ENCODE peak calls at places on chromosomes 11 and 22, in four cellular contexts. One of them, this sample, is unnamed.
A peak's percentile ranks its signal among the peaks of the same experiment; 100 is the strongest.

GRCh38 chr11:1936781-1937615 is 10.1 kb upstream of the MRPL23 start:
- DNase-seq in K562: no peak
- DNase-seq in GM12878: no peak
- DNase-seq in GM12891: peak; percentile 20
- DNase-seq in this sample: no peak

GRCh38 chr11:109892321-109892794 is 200.8 kb upstream of the ZC3H12C start:
- DNase-seq in GM12891: no peak
- DNase-seq in K562: peak; percentile 30
- DNase-seq in GM12878: no peak
- DNase-seq in this sample: no peak

GRCh38 chr11:17490938-17491337 is 14.3 kb upstream of the ABCC8 start:
- DNase-seq in GM12878: no peak
- DNase-seq in GM12891: no peak
- DNase-seq in K562: no peak
- DNase-seq in this sample: no peak

GRCh38 chr22:23313791-23314567 is 133.7 kb downstream of the BCR start:
- DNase-seq in GM12878: no peak
- DNase-seq in K562: no peak
- DNase-seq in GM12891: no peak
- DNase-seq in this sample: no peak

GRCh38 chr22:45928726-45929359 is 48.1 kb downstream of the WNT7B start:
- DNase-seq in GM12878: no peak
- DNase-seq in GM12891: no peak
- DNase-seq in K562: no peak
- DNase-seq in this sample: no peak

GRCh38 chr22:30178180-30179126 is 68.1 kb downstream of the LIF start:
- DNase-seq in K562: no peak
- DNase-seq in GM12878: no peak
- DNase-seq in GM12891: no peak
- DNase-seq in this sample: no peak

GRCh38 chr22:44023404-44024287 is 456 bp upstream of the PARVB start:
- DNase-seq in K562: peak; percentile 80
- DNase-seq in GM12891: peak; percentile 51
- DNase-seq in GM12878: no peak
- DNase-seq in this sample: peak; percentile 50

GRCh38 chr11:46263120-46263519 is 14.3 kb upstream of the CREB3L1 start:
- DNase-seq in GM12878: no peak
- DNase-seq in GM12891: no peak
- DNase-seq in K562: no peak
- DNase-seq in this sample: no peak

GRCh38 chr11:34745209-34745608 is 124.3 kb downstream of the EHF start:
- DNase-seq in GM12891: no peak
- DNase-seq in K562: no peak
- DNase-seq in GM12878: no peak
- DNase-seq in this sample: no peak

GRCh38 chr11:57637626-57638004 is 12.1 kb downstream of the YPEL4 start:
- DNase-seq in K562: no peak
- DNase-seq in GM12878: no peak
- DNase-seq in GM12891: no peak
- DNase-seq in this sample: no peak

GRCh38 chr11:57640068-57640800 is 9.5 kb downstream of the YPEL4 start:
- DNase-seq in GM12891: no peak
- DNase-seq in K562: no peak
- DNase-seq in GM12878: no peak
- DNase-seq in this sample: no peak

GRCh38 chr11:57639321-57640067 is 10.2 kb downstream of the YPEL4 start:
- DNase-seq in K562: no peak
- DNase-seq in GM12891: no peak
- DNase-seq in GM12878: no peak
- DNase-seq in this sample: no peak

GRCh38 chr11:57638811-57639320 is 10.8 kb downstream of the YPEL4 start:
- DNase-seq in K562: no peak
- DNase-seq in GM12891: no peak
- DNase-seq in GM12878: no peak
- DNase-seq in this sample: no peak

GRCh38 chr11:57638005-57638760 is 11.5 kb downstream of the YPEL4 start:
- DNase-seq in GM12891: no peak
- DNase-seq in K562: no peak
- DNase-seq in GM12878: no peak
- DNase-seq in this sample: no peak
- TF ChIP-seq SPI1 in GM12891: no peak
- TF ChIP-seq SPI1 in K562: no peak
- TF ChIP-seq SPI1 in GM12878: no peak
- TF ChIP-seq SPI1 in this sample: no peak

DNA sequence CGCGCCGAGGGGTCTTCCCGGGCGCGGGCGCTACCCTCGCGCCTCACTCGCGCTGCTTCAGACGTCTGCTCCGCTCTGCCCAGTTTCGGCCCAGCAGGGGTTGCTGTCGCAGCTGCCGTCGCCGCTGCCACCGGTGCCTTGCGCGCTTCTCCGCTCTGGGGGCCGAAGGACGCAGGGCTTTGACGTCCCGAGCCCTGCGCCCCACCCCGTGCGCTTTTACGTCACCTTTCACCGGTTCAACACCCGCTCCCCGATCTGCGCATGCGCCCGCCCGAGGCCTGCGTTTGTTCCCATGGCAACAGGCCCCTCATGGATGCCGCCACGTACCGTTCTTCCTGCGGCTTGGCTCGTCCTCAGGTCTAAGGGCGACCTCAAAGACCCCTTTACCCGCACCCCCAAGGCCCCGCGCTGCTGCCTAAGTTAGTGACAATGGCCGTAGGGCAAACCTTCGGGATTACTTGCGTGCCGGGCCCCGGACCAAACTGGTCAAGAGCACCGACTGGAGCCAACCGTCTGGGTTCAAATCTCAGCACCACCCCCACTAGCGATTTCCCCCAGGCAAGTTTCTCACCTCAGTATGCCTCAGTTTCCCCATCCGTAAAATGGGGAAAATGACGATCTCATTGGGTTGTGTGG is 642 bp upstream of the CDK2AP2 start:
- DNase-seq in K562: peak; percentile 100
- DNase-seq in GM12878: peak; percentile 78
- DNase-seq in GM12891: peak; percentile 97
- DNase-seq in this sample: peak; percentile 92
- TF ChIP-seq POLR2AphosphoS5 in K562: peak; percentile 64
- TF ChIP-seq POLR2AphosphoS5 in GM12878: peak; percentile 26
- TF ChIP-seq POLR2AphosphoS5 in GM12891: peak; percentile 30
- TF ChIP-seq POLR2AphosphoS5 in this sample: peak; percentile 50

DNA sequence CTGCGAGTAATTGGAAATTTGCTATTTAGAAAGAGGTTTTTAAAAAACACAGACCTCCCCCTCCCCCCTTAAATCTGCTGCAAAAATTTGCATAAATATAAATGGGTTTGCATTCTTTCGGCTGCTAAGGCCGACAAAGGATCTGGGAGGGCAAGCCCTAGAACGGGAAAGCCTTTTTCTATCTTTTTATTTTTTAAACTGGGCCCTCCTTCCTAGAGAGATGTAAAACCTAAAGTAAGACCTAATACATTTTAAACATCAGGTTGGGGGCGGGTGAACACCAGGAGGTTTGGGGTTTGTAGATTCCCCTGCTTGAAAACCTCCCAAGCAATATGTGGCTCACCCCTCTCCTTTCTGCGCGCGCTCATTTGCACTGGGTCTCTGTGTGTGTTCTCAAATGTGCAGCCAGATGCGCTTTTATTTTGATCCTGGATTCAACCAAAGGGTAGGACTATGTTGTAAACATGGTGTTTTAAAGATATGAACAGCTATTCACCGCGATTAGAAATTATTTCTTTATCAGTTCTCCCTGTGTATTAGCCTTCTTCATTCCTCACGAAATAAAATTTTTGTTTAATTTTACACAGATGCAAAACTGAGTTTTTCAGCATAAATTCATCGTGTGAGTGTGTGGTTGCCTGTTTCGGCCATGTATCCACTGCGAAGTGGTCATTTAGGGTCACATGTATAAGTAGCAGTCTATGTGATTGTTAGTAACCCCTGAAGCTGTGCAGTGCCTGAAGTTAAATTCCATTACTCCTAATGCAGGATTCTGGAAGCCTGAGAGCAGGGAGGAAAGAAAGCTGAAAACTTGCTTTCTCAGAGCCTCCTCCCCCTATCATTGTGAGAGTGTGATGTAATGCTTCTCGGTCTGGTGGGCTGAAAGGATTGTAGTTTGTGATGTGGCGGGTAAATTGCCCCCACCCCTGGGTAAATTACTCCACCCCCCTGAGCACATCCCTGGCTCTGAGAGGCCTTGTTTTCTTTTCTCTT is 988 bp downstream of the TNRC6B start:
- DNase-seq in GM12891: no peak
- DNase-seq in GM12878: no peak
- DNase-seq in K562: no peak
- DNase-seq in this sample: no peak
- TF ChIP-seq SPI1 in GM12891: no peak
- TF ChIP-seq SPI1 in GM12878: no peak
- TF ChIP-seq SPI1 in K562: no peak
- TF ChIP-seq SPI1 in this sample: no peak

DNA sequence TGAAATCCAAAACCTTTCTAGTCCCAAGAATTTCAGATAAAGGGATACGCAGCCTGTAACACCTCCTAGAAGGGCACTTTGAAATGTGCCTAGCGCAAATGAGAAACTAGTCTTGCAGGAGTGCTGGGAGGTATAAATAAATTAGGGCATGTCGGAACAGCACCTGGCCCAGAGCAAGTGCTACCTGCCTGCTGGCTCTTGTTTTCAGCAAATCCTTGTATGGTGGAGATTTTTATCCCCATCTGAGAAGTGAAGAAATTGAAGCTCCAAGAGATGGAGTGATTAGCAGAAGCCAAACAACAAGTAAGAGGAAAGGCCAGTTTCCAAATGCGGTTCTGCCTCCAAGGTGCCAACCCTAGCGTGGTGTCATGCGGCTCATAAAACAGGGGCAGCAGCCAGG is 36.7 kb upstream of the TFIP11 start:
- DNase-seq in GM12878: no peak
- DNase-seq in GM12891: no peak
- DNase-seq in K562: no peak
- DNase-seq in this sample: no peak
- TF ChIP-seq POLR2AphosphoS5 in GM12878: no peak
- TF ChIP-seq POLR2AphosphoS5 in GM12891: no peak
- TF ChIP-seq POLR2AphosphoS5 in K562: no peak
- TF ChIP-seq POLR2AphosphoS5 in this sample: no peak

GRCh38 chr22:18906896-18907295 is 776 bp downstream of the DGCR6 start:
- DNase-seq in GM12891: no peak
- DNase-seq in K562: no peak
- DNase-seq in GM12878: no peak
- DNase-seq in this sample: no peak

GRCh38 chr22:18909556-18909955 is 3.4 kb downstream of the DGCR6 start:
- DNase-seq in GM12891: no peak
- DNase-seq in K562: no peak
- DNase-seq in GM12878: no peak
- DNase-seq in this sample: no peak

DNA sequence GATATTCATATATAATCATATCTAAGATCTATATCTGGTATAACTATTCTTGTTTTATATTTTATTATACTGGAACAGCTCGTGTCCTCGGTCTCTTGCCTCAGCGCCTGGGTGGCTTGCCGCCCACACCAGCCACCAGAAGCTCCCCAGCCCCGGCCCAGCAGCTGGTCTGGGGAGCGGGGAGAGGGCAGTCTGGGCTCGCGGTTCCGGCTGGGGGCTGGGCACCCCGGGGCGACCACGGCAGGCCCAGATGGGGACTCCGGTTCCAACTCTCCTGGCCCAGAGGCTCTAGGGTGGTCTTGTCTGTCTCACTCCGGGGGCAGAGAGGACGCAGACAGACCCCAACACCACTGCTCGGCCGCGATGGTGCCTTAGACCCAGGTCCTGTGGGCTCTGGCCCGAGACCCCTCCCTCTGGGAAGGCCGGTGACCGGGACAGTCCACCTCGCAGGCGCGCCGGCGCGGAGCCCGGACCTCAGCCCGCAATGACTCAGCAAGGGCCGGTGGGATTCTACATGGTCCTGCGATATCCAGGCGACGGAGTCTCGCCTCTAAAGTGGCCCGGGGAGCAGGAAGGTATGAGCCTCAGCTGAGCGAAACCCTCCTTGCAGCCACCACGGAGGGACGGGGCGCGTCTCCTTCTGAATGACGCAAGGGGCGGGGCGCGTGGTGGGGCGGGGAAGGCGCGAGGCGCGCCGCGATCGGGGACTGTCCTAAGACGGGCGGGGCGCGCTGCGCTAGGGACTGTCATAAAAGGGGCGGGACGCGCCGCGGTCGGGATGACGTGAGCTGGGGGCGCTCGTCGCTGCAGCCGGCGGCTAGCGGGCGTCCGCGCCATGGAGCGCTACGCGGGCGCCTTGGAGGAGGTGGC is at the start of gene DGCR6:
- DNase-seq in K562: no peak
- DNase-seq in GM12878: no peak
- DNase-seq in GM12891: no peak
- DNase-seq in this sample: no peak
- TF ChIP-seq SPI1 in K562: no peak
- TF ChIP-seq SPI1 in GM12878: no peak
- TF ChIP-seq SPI1 in GM12891: no peak
- TF ChIP-seq SPI1 in this sample: no peak

GRCh38 chr22:38732251-38732815 is 23.5 kb downstream of the SUN2 start:
- DNase-seq in GM12891: no peak
- DNase-seq in GM12878: no peak
- DNase-seq in K562: no peak
- DNase-seq in this sample: no peak
- TF ChIP-seq POLR2AphosphoS5 in GM12891: no peak
- TF ChIP-seq POLR2AphosphoS5 in GM12878: no peak
- TF ChIP-seq POLR2AphosphoS5 in K562: no peak
- TF ChIP-seq POLR2AphosphoS5 in this sample: no peak

DNA sequence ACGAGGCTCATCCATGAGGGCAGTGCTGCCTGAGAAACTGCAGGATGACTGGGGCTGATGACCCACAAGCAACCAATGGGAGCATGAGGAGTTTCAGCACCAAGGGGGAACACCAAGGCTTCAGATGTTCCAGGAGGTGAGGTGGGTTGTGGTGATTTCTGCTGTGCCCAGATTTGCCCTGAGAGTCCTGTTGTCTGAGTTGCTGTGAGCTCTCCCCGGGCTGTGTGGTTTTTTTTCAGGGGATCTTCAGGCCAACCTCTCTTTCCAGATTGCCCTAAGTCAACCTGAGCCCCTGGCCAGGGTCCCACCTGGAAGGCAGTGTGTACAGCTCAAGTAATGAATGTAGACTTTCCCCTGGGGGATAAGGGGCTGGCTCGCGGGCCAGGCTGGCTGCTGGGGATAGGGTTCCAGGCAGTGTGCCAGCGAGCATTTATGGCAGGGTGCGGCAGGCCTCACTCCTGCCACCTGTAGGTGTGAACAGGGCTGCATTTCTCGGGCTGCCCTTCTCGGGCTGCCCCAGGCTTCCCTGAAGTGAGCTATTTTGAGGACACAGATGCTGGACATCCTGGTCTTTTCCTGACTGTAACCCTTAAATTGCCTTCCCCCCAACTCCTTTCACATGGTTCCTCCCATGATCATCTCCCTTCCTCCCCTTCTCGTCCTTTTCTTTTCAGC is 9.8 kb downstream of the SLC22A6 start:
- DNase-seq in GM12878: no peak
- DNase-seq in GM12891: no peak
- DNase-seq in K562: peak; percentile 54
- DNase-seq in this sample: no peak
- TF ChIP-seq SPI1 in GM12878: no peak
- TF ChIP-seq SPI1 in GM12891: no peak
- TF ChIP-seq SPI1 in K562: no peak
- TF ChIP-seq SPI1 in this sample: no peak